ENCODE peak calls at places on chromosomes 3 and 15, in five cellular contexts. One of them, this sample, is unnamed.

GRCh38 chr3:55206000-55206399 is 278.1 kb upstream of the LRTM1 start:
- DNase-seq in uterus: no peak
- DNase-seq in heart left ventricle: no peak
- DNase-seq in mesothelial cell of epicardium: no peak
- DNase-seq in B cell: no peak
- DNase-seq in this sample: no peak

GRCh38 chr3:61688307-61688695 is 126.9 kb downstream of the PTPRG start:
- DNase-seq in uterus: no peak
- DNase-seq in heart left ventricle: no peak
- DNase-seq in mesothelial cell of epicardium: no peak
- DNase-seq in B cell: no peak
- DNase-seq in this sample: no peak

GRCh38 chr15:56786966-56787365 is 53.7 kb upstream of the ZNF280D start:
- DNase-seq in uterus: no peak
- DNase-seq in heart left ventricle: no peak
- DNase-seq in mesothelial cell of epicardium: no peak
- DNase-seq in B cell: no peak
- DNase-seq in this sample: no peak

GRCh38 chr15:50058231-50058630 is 60.8 kb downstream of the ATP8B4 start:
- DNase-seq in uterus: no peak
- DNase-seq in heart left ventricle: no peak
- DNase-seq in mesothelial cell of epicardium: no peak
- DNase-seq in B cell: no peak
- DNase-seq in this sample: no peak

GRCh38 chr3:45659661-45660566 is 29.3 kb upstream of the SACM1L start:
- DNase-seq in uterus: peak
- DNase-seq in heart left ventricle: peak
- DNase-seq in mesothelial cell of epicardium: no peak
- DNase-seq in B cell: peak
- DNase-seq in this sample: peak

GRCh38 chr3:161314836-161315391 is 56.4 kb downstream of the SPTSSB start:
- DNase-seq in uterus: no peak
- DNase-seq in heart left ventricle: no peak
- DNase-seq in mesothelial cell of epicardium: no peak
- DNase-seq in B cell: no peak
- DNase-seq in this sample: no peak

GRCh38 chr3:63687569-63688233 is 35.2 kb downstream of the SNTN start:
- DNase-seq in uterus: no peak
- DNase-seq in heart left ventricle: no peak
- DNase-seq in mesothelial cell of epicardium: no peak
- DNase-seq in B cell: no peak
- DNase-seq in this sample: no peak

GRCh38 chr3:115518100-115518852 is 105.0 kb upstream of the GAP43 start:
- DNase-seq in uterus: peak
- DNase-seq in heart left ventricle: peak
- DNase-seq in mesothelial cell of epicardium: no peak
- DNase-seq in B cell: no peak
- DNase-seq in this sample: no peak

GRCh38 chr3:105729662-105730061 is 139.2 kb downstream of the CBLB start:
- DNase-seq in uterus: no peak
- DNase-seq in heart left ventricle: no peak
- DNase-seq in mesothelial cell of epicardium: no peak
- DNase-seq in B cell: no peak
- DNase-seq in this sample: no peak

GRCh38 chr3:188680189-188680588 is 491.6 kb upstream of the TPRG1 start:
- DNase-seq in uterus: no peak
- DNase-seq in heart left ventricle: no peak
- DNase-seq in mesothelial cell of epicardium: no peak
- DNase-seq in B cell: no peak
- DNase-seq in this sample: no peak

GRCh38 chr15:101697488-101697887 is 26.8 kb downstream of the TARS3 start:
- DNase-seq in uterus: no peak
- DNase-seq in heart left ventricle: no peak
- DNase-seq in mesothelial cell of epicardium: no peak
- DNase-seq in B cell: no peak
- DNase-seq in this sample: no peak

GRCh38 chr3:177676947-177677587 is 479.8 kb upstream of the TBL1XR1 start:
- DNase-seq in uterus: no peak
- DNase-seq in heart left ventricle: no peak
- DNase-seq in mesothelial cell of epicardium: no peak
- DNase-seq in B cell: no peak
- DNase-seq in this sample: no peak

GRCh38 chr3:126781406-126781805 is 77.4 kb downstream of the CHCHD6 start:
- DNase-seq in uterus: no peak
- DNase-seq in heart left ventricle: no peak
- DNase-seq in mesothelial cell of epicardium: no peak
- DNase-seq in B cell: no peak
- DNase-seq in this sample: no peak

GRCh38 chr15:42577514-42578031 is 2.2 kb downstream of the STARD9 start:
- DNase-seq in uterus: no peak
- DNase-seq in heart left ventricle: no peak
- DNase-seq in mesothelial cell of epicardium: no peak
- DNase-seq in B cell: no peak
- DNase-seq in this sample: no peak

GRCh38 chr3:55893045-55893664 is 406.0 kb upstream of the WNT5A start:
- DNase-seq in uterus: no peak
- DNase-seq in heart left ventricle: no peak
- DNase-seq in mesothelial cell of epicardium: no peak
- DNase-seq in B cell: no peak
- DNase-seq in this sample: no peak

GRCh38 chr3:40574661-40575060 is 49.9 kb downstream of the ZNF621 start:
- DNase-seq in uterus: no peak
- DNase-seq in heart left ventricle: no peak
- DNase-seq in mesothelial cell of epicardium: no peak
- DNase-seq in B cell: no peak
- DNase-seq in this sample: no peak

GRCh38 chr15:67154249-67154648 is 88.8 kb downstream of the SMAD3 start:
- DNase-seq in uterus: no peak
- DNase-seq in heart left ventricle: no peak
- DNase-seq in mesothelial cell of epicardium: no peak
- DNase-seq in B cell: no peak
- DNase-seq in this sample: no peak

GRCh38 chr3:55620361-55621025 is 133.4 kb upstream of the WNT5A start:
- DNase-seq in uterus: no peak
- DNase-seq in heart left ventricle: no peak
- DNase-seq in mesothelial cell of epicardium: no peak
- DNase-seq in B cell: no peak
- DNase-seq in this sample: no peak

GRCh38 chr15:98446093-98446492 is 202.2 kb upstream of the IGF1R start:
- DNase-seq in uterus: no peak
- DNase-seq in heart left ventricle: no peak
- DNase-seq in mesothelial cell of epicardium: no peak
- DNase-seq in B cell: no peak
- DNase-seq in this sample: no peak

GRCh38 chr3:58006661-58007060 is 1.6 kb upstream of the FLNB start:
- DNase-seq in uterus: no peak
- DNase-seq in heart left ventricle: no peak
- DNase-seq in mesothelial cell of epicardium: no peak
- DNase-seq in B cell: no peak
- DNase-seq in this sample: no peak

GRCh38 chr15:67240235-67241131 is 14.0 kb downstream of the AAGAB start:
- DNase-seq in uterus: no peak
- DNase-seq in heart left ventricle: no peak
- DNase-seq in mesothelial cell of epicardium: no peak
- DNase-seq in B cell: peak
- DNase-seq in this sample: peak

GRCh38 chr15:70012895-70013294 is 84.8 kb downstream of the TLE3 start:
- DNase-seq in uterus: no peak
- DNase-seq in heart left ventricle: no peak
- DNase-seq in mesothelial cell of epicardium: no peak
- DNase-seq in B cell: no peak
- DNase-seq in this sample: no peak

GRCh38 chr15:55740981-55741591 is 1.9 kb downstream of the PRTG start:
- DNase-seq in uterus: no peak
- DNase-seq in heart left ventricle: no peak
- DNase-seq in mesothelial cell of epicardium: no peak
- DNase-seq in B cell: no peak
- DNase-seq in this sample: no peak

GRCh38 chr15:69118089-69118488 is 42.3 kb upstream of the GLCE start:
- DNase-seq in uterus: no peak
- DNase-seq in heart left ventricle: no peak
- DNase-seq in mesothelial cell of epicardium: no peak
- DNase-seq in B cell: no peak
- DNase-seq in this sample: no peak

GRCh38 chr3:168467085-168467714 is 371.5 kb upstream of the GOLIM4 start:
- DNase-seq in uterus: no peak
- DNase-seq in heart left ventricle: peak
- DNase-seq in mesothelial cell of epicardium: no peak
- DNase-seq in B cell: no peak
- DNase-seq in this sample: no peak

GRCh38 chr15:38335106-38335505 is 82.5 kb downstream of the SPRED1 start:
- DNase-seq in uterus: no peak
- DNase-seq in heart left ventricle: no peak
- DNase-seq in mesothelial cell of epicardium: no peak
- DNase-seq in B cell: no peak
- DNase-seq in this sample: no peak

GRCh38 chr3:15634671-15635661 is 33.4 kb downstream of the BTD start:
- DNase-seq in uterus: peak
- DNase-seq in heart left ventricle: no peak
- DNase-seq in mesothelial cell of epicardium: no peak
- DNase-seq in B cell: no peak
- DNase-seq in this sample: no peak

GRCh38 chr15:76866716-76867321 is 38.3 kb downstream of the SCAPER start:
- DNase-seq in uterus: no peak
- DNase-seq in heart left ventricle: no peak
- DNase-seq in mesothelial cell of epicardium: no peak
- DNase-seq in B cell: peak
- DNase-seq in this sample: no peak

GRCh38 chr3:38528457-38528856 is 32.3 kb downstream of the EXOG start:
- DNase-seq in uterus: no peak
- DNase-seq in heart left ventricle: no peak
- DNase-seq in mesothelial cell of epicardium: no peak
- DNase-seq in B cell: no peak
- DNase-seq in this sample: no peak
- TF ChIP-seq CTCF in uterus: no peak
- TF ChIP-seq CTCF in heart left ventricle: peak
- TF ChIP-seq CTCF in mesothelial cell of epicardium: no peak
- TF ChIP-seq CTCF in B cell: no peak
- TF ChIP-seq CTCF in this sample: no peak

GRCh38 chr3:5811051-5811450 is 623.5 kb downstream of the EDEM1 start:
- DNase-seq in uterus: no peak
- DNase-seq in heart left ventricle: no peak
- DNase-seq in mesothelial cell of epicardium: no peak
- DNase-seq in B cell: no peak
- DNase-seq in this sample: no peak

GRCh38 chr3:5809811-5810210 is 622.3 kb downstream of the EDEM1 start:
- DNase-seq in uterus: no peak
- DNase-seq in heart left ventricle: no peak
- DNase-seq in mesothelial cell of epicardium: no peak
- DNase-seq in B cell: no peak
- DNase-seq in this sample: no peak

GRCh38 chr3:5800965-5801364 is 613.5 kb downstream of the EDEM1 start:
- DNase-seq in uterus: no peak
- DNase-seq in heart left ventricle: no peak
- DNase-seq in mesothelial cell of epicardium: no peak
- DNase-seq in B cell: no peak
- DNase-seq in this sample: no peak

GRCh38 chr3:5806192-5806591 is 618.7 kb downstream of the EDEM1 start:
- DNase-seq in uterus: no peak
- DNase-seq in heart left ventricle: no peak
- DNase-seq in mesothelial cell of epicardium: no peak
- DNase-seq in B cell: peak
- DNase-seq in this sample: no peak
- TF ChIP-seq CTCF in uterus: no peak
- TF ChIP-seq CTCF in heart left ventricle: no peak
- TF ChIP-seq CTCF in mesothelial cell of epicardium: no peak
- TF ChIP-seq CTCF in B cell: no peak
- TF ChIP-seq CTCF in this sample: no peak

GRCh38 chr15:93221754-93222153 is 132.7 kb upstream of the RGMA start:
- DNase-seq in uterus: no peak
- DNase-seq in heart left ventricle: no peak
- DNase-seq in mesothelial cell of epicardium: no peak
- DNase-seq in B cell: no peak
- DNase-seq in this sample: no peak
- TF ChIP-seq CTCF in uterus: no peak
- TF ChIP-seq CTCF in heart left ventricle: no peak
- TF ChIP-seq CTCF in mesothelial cell of epicardium: no peak
- TF ChIP-seq CTCF in B cell: no peak
- TF ChIP-seq CTCF in this sample: no peak

GRCh38 chr3:154743418-154743817 is 313.4 kb upstream of the GPR149 start:
- DNase-seq in uterus: no peak
- DNase-seq in heart left ventricle: no peak
- DNase-seq in mesothelial cell of epicardium: no peak
- DNase-seq in B cell: no peak
- DNase-seq in this sample: no peak

GRCh38 chr3:154745122-154745521 is 315.1 kb upstream of the GPR149 start:
- DNase-seq in uterus: no peak
- DNase-seq in heart left ventricle: no peak
- DNase-seq in mesothelial cell of epicardium: no peak
- DNase-seq in B cell: no peak
- DNase-seq in this sample: no peak

GRCh38 chr3:154749514-154749913 is 319.5 kb upstream of the GPR149 start:
- DNase-seq in uterus: no peak
- DNase-seq in heart left ventricle: no peak
- DNase-seq in mesothelial cell of epicardium: no peak
- DNase-seq in B cell: no peak
- DNase-seq in this sample: no peak

DNA sequence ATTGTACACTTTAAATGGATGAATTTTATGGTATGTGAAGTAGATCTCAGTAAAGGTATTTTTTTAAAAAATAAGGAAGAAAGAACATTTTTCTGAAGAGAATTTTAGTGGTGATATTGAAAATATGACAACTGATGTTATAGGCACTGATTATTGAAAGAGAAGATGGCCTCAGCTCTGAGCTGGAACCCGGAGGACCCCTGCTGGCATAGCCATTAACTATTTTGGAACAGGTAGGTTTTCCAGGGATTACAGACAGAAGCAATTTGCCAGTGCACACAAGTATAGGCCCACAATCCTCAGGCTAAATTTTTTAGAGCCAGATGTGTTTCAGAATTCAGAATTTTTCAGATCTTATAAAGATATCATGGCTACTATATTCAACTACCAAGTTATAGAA is 315.9 kb upstream of the GPR149 start:
- DNase-seq in uterus: no peak
- DNase-seq in heart left ventricle: no peak
- DNase-seq in mesothelial cell of epicardium: no peak
- DNase-seq in B cell: no peak
- DNase-seq in this sample: no peak
- TF ChIP-seq CTCF in uterus: no peak
- TF ChIP-seq CTCF in heart left ventricle: no peak
- TF ChIP-seq CTCF in mesothelial cell of epicardium: no peak
- TF ChIP-seq CTCF in B cell: no peak
- TF ChIP-seq CTCF in this sample: no peak